ENCODE peak calls at places on chromosomes 2 and 18, in six cellular contexts. U is SW 1271, I is anterior cingulate cortex, L is epithelial cell of proximal tubule, E is RPMI8226, O is Calu3. N is an unnamed sample.

GRCh38 chr2:98911376-98912154 is 24.5 kb downstream of the CRACDL start:
- DNase-seq in U (no peak), I (no peak), L (peak; percentile 61), E (no peak), O (no peak), N (no peak)

GRCh38 chr18:67282796-67283195 is 233.7 kb downstream of the DSEL start:
- DNase-seq in U (no peak), I (no peak), L (no peak), E (no peak), O (no peak), N (no peak)

GRCh38 chr2:240648155-240648649 is 22.9 kb downstream of the GPR35 start:
- DNase-seq in U (no peak), I (no peak), L (no peak), E (no peak), O (no peak), N (no peak)

GRCh38 chr18:8807502-8807833 is 102.1 kb downstream of the MTCL1 start:
- DNase-seq in U (no peak), I (no peak), L (no peak), E (no peak), O (no peak), N (no peak)

GRCh38 chr2:9780368-9781130 is 62.7 kb upstream of the TAF1B start:
- DNase-seq in U (no peak), I (no peak), L (no peak), E (peak; percentile 55), O (no peak), N (no peak)

GRCh38 chr2:24919977-24920812 is at the start of gene ADCY3:
- DNase-seq in U (no peak), I (peak; percentile 46), L (no peak), E (peak; percentile 81), O (peak; percentile 55), N (peak; percentile 36)

GRCh38 chr2:179612108-179612507 is 249.3 kb downstream of the ZNF385B start:
- DNase-seq in U (no peak), I (no peak), L (no peak), E (no peak), O (no peak), N (no peak)

GRCh38 chr18:32770651-32771168 is 2.1 kb downstream of the KLHL14 start:
- DNase-seq in U (no peak), I (no peak), L (no peak), E (no peak), O (no peak), N (no peak)

GRCh38 chr2:70456594-70457495 is 96.8 kb downstream of the TGFA start:
- DNase-seq in U (no peak), I (no peak), L (no peak), E (no peak), O (no peak), N (no peak)

GRCh38 chr18:75211002-75211621 is 515 bp downstream of the TSHZ1 start:
- DNase-seq in U (no peak), I (no peak), L (no peak), E (peak; percentile 62), O (no peak), N (no peak)

GRCh38 chr2:37776487-37776886 is 105.0 kb upstream of the CDC42EP3 start:
- DNase-seq in U (peak; percentile 88), I (no peak), L (peak; percentile 56), E (no peak), O (peak; percentile 24), N (no peak)

GRCh38 chr18:3538456-3538855 is 88.5 kb downstream of the TGIF1 start:
- DNase-seq in U (no peak), I (no peak), L (no peak), E (no peak), O (no peak), N (no peak)

GRCh38 chr2:51995293-51995692 is 963.4 kb upstream of the NRXN1 start:
- DNase-seq in U (no peak), I (no peak), L (no peak), E (no peak), O (no peak), N (no peak)

GRCh38 chr2:120945091-120945490 is 209.4 kb downstream of the GLI2 start:
- DNase-seq in U (no peak), I (no peak), L (no peak), E (no peak), O (no peak), N (no peak)

GRCh38 chr18:52992041-52992440 is 652.0 kb downstream of the DCC start:
- DNase-seq in U (no peak), I (no peak), L (no peak), E (no peak), O (no peak), N (no peak)

GRCh38 chr2:97951155-97951670 is 44.5 kb downstream of the TMEM131 start:
- DNase-seq in U (no peak), I (no peak), L (no peak), E (no peak), O (no peak), N (no peak)

GRCh38 chr2:231683292-231683898 is 24.9 kb upstream of the PTMA start:
- DNase-seq in U (no peak), I (peak; percentile 69), L (no peak), E (no peak), O (no peak), N (peak; percentile 70)

GRCh38 chr2:216796096-216796840 is 63.6 kb downstream of the TNP1 start:
- DNase-seq in U (no peak), I (no peak), L (no peak), E (no peak), O (no peak), N (no peak)

GRCh38 chr2:241788572-241788971 is 11.9 kb downstream of the GAL3ST2 start:
- DNase-seq in U (no peak), I (no peak), L (no peak), E (peak; percentile 2), O (no peak), N (no peak)

GRCh38 chr2:26976242-26976641 is 5.8 kb downstream of the MAPRE3 start:
- DNase-seq in U (no peak), I (no peak), L (no peak), E (no peak), O (no peak), N (no peak)

GRCh38 chr2:28661589-28662001 is 90.0 kb upstream of the PPP1CB start:
- DNase-seq in U (no peak), I (no peak), L (peak; percentile 85), E (no peak), O (peak; percentile 68), N (peak; percentile 24)

GRCh38 chr18:13629841-13630747 is 96.3 kb downstream of the FAM210A start:
- DNase-seq in U (peak; percentile 16), I (peak; percentile 52), L (no peak), E (peak; percentile 74), O (peak; percentile 54), N (peak; percentile 77)

GRCh38 chr2:59684101-59684770 is 869.2 kb downstream of the BCL11A start:
- DNase-seq in U (no peak), I (no peak), L (peak; percentile 1), E (no peak), O (peak; percentile 48), N (no peak)

GRCh38 chr2:67067656-67068055 is 329.5 kb upstream of the ETAA1 start:
- DNase-seq in U (no peak), I (no peak), L (no peak), E (no peak), O (no peak), N (no peak)

GRCh38 chr18:36195427-36196122 is 8.3 kb downstream of the MOCOS start:
- DNase-seq in U (no peak), I (no peak), L (no peak), E (no peak), O (no peak), N (no peak)

GRCh38 chr2:212970132-212970531 is 181.3 kb downstream of the IKZF2 start:
- DNase-seq in U (no peak), I (no peak), L (peak; percentile 56), E (no peak), O (no peak), N (no peak)

GRCh38 chr2:182361477-182361876 is 65.4 kb downstream of the PDE1A start:
- DNase-seq in U (no peak), I (no peak), L (no peak), E (no peak), O (no peak), N (no peak)

GRCh38 chr2:10033251-10034006 is 9.9 kb upstream of the KLF11 start:
- DNase-seq in U (no peak), I (no peak), L (no peak), E (no peak), O (no peak), N (no peak)

GRCh38 chr2:164252568-164253287 is 368.6 kb downstream of the GRB14 start:
- DNase-seq in U (no peak), I (no peak), L (no peak), E (no peak), O (no peak), N (no peak)

GRCh38 chr18:67151366-67151765 is 365.2 kb downstream of the DSEL start:
- DNase-seq in U (no peak), I (peak; percentile 5), L (no peak), E (no peak), O (no peak), N (no peak)

GRCh38 chr2:143321994-143322393 is 192.8 kb downstream of the ARHGAP15 start:
- DNase-seq in U (no peak), I (no peak), L (no peak), E (no peak), O (peak; percentile 17), N (no peak)

N was measured in hypothalamus.